ENCODE peak calls at places on chromosomes 12 and 14, in four cellular contexts. K is astrocyte, M is IMR-90, F is endothelial cell of umbilical vein. V is an unnamed sample.

GRCh38 chr14:77599894-77600293 is 16.5 kb downstream of the SPTLC2 start:
- DNase-seq in M (no peak), K (peak), F (no peak), V (no peak)

GRCh38 chr12:120156315-120157259 is 37.9 kb downstream of the GCN1 start:
- DNase-seq in F (no peak), M (no peak), K (no peak), V (peak)

GRCh38 chr14:25001096-25001982 is 48.6 kb downstream of the STXBP6 start:
- DNase-seq in M (peak), F (no peak), K (peak), V (no peak)

GRCh38 chr12:60689137-60689536 is 1093.3 kb downstream of the SLC16A7 start:
- DNase-seq in F (no peak), K (no peak), M (no peak), V (no peak)

GRCh38 chr12:6820171-6820570 is 1.4 kb upstream of the GPR162 start:
- DNase-seq in F (no peak), M (no peak), K (no peak), V (peak)

GRCh38 chr14:102738373-102739189 is 38.7 kb upstream of the TRAF3 start:
- DNase-seq in F (no peak), M (no peak), K (no peak), V (peak)

GRCh38 chr12:16939871-16940306 is 333.9 kb upstream of the LMO3 start:
- DNase-seq in F (peak), K (peak), M (peak), V (peak)

GRCh38 chr12:19910681-19911080 is 457.7 kb upstream of the PDE3A start:
- DNase-seq in M (no peak), K (peak), F (peak), V (no peak)

GRCh38 chr14:100899841-100900771 is 3.4 kb downstream of the RTL1 start:
- DNase-seq in K (no peak), F (peak), M (no peak), V (peak)

GRCh38 chr14:20427231-20428009 is 8.5 kb downstream of the KLHL33 start:
- DNase-seq in M (peak), F (peak), K (peak), V (peak)
- H3K4me2 ChIP-seq in M (peak), F (peak), K (peak), V (peak)

GRCh38 chr12:90008277-90008676 is 299.6 kb upstream of the ATP2B1 start:
- DNase-seq in M (no peak), K (no peak), F (no peak), V (no peak)

GRCh38 chr12:90003688-90004087 is 295.1 kb upstream of the ATP2B1 start:
- DNase-seq in F (no peak), M (no peak), K (no peak), V (no peak)

GRCh38 chr12:90000721-90001120 is 292.1 kb upstream of the ATP2B1 start:
- DNase-seq in K (no peak), M (no peak), F (no peak), V (no peak)

GRCh38 chr12:89999699-90000505 is 291.3 kb upstream of the ATP2B1 start:
- DNase-seq in F (peak), K (peak), M (peak), V (no peak)

DNA sequence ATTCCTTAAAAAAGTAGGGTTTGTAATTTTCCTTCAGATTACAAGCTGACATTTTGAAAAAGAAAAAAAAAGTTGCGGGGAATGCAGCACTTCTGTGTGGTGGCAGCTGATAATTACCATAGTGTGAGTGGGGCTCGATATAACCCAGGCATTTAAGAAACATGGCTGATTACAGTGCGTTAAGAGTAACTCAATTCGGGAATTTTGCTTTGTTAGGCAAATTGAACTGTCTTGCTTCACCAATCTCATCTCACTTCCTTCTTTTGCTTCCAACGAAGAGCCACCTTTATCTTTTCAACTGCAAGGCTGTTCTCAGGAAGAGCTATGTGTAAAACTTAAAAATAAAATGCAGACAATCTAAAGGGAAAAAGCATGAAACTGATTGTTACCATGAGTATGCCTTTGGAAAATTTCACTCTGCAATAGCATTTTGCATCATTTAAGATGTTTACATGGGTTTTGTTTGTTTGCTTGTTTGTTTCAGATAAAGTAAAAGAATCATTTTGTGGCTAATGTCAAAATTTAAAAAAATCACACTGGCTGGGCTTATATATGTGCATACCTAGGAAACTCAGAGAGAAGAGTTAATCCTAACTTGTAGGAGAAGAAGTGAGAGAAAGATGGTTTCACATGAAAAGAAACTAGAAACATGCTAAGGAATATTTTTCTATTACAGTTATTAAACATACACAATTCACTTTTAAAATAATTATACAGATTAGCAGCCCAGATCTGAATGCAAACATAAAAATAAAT is 295.9 kb upstream of the ATP2B1 start:
- DNase-seq in M (no peak), K (no peak), F (no peak), V (no peak)
- H2AFZ ChIP-seq in M (no peak), K (no peak), F (no peak), V (no peak)

GRCh38 chr14:89853976-89854693 is 100.4 kb downstream of the EFCAB11 start:
- DNase-seq in F (no peak), M (no peak), K (peak), V (no peak)

GRCh38 chr14:89855961-89856360 is 98.6 kb downstream of the EFCAB11 start:
- DNase-seq in M (peak), F (peak), K (peak), V (peak)

GRCh38 chr14:89858084-89858483 is 96.4 kb downstream of the EFCAB11 start:
- DNase-seq in F (no peak), K (peak), M (no peak), V (no peak)

GRCh38 chr14:89861630-89862029 is 92.9 kb downstream of the EFCAB11 start:
- DNase-seq in K (no peak), F (no peak), M (no peak), V (no peak)

GRCh38 chr14:89856871-89857345 is 97.6 kb downstream of the EFCAB11 start:
- DNase-seq in M (peak), F (no peak), K (peak), V (peak)
- H3K4me2 ChIP-seq in M (no peak), F (no peak), K (no peak), V (no peak)

DNA sequence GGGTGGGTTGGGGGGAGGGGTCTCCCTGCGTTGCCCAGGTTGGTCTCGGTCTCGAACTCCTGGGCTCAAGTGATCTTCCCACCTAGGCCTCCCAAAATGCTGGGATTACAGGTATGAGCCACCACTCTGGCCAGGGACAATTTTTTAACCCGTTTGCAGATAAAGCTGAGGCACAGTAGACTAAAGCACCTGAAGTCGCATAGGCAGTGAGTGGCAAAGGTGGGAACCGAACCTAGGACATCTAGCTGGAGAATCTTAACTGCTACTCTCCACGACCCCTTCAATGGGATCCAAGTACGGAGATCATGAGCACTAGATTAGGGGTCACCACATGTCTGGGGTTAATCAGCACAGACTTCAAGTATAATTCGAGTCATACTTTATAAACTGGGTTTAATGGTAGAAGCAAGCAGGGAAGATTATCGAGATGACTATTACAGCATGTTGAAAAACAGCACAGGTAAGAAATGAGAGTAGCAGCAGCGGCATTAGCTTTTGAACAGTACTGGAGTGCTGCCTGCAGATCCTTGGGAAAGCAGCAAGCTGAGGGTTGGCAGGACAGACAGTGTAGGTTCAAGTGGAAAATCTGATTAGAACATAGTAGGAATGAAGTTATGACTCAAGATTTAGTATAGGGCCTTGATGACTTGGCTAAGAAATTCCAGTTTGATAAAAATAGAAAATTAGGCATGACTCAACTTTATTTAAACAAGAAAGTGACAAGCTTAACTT is 23.9 kb downstream of the NID2 start:
- DNase-seq in K (peak), M (peak), F (peak), V (peak)
- H2AFZ ChIP-seq in K (no peak), M (no peak), F (no peak), V (no peak)

GRCh38 chr14:21527320-21527679 is 1.2 kb upstream of the SALL2 start:
- DNase-seq in K (no peak), F (no peak), M (no peak), V (no peak)
- H3K4me2 ChIP-seq in K (no peak), F (no peak), M (no peak), V (no peak)

GRCh38 chr12:4272976-4273650 is 449 bp upstream of the CCND2 start:
- DNase-seq in F (no peak), K (no peak), M (no peak), V (no peak)
- H2AFZ ChIP-seq in F (no peak), K (no peak), M (no peak), V (no peak)

GRCh38 chr12:111993290-111994150 is 19.4 kb downstream of the TMEM116 start:
- DNase-seq in M (no peak), F (no peak), K (no peak), V (no peak)

GRCh38 chr12:111992464-111992863 is 20.5 kb downstream of the TMEM116 start:
- DNase-seq in F (no peak), M (no peak), K (no peak), V (no peak)

GRCh38 chr12:111998015-111998414 is 14.9 kb downstream of the TMEM116 start:
- DNase-seq in F (no peak), K (no peak), M (no peak), V (no peak)

GRCh38 chr12:111997300-111997699 is 15.7 kb downstream of the TMEM116 start:
- DNase-seq in M (no peak), K (no peak), F (no peak), V (no peak)

GRCh38 chr12:111995782-111996480 is 17.0 kb downstream of the TMEM116 start:
- DNase-seq in M (no peak), K (no peak), F (no peak), V (no peak)
- H3K4me2 ChIP-seq in M (no peak), K (no peak), F (no peak), V (no peak)

GRCh38 chr12:111407371-111408115 is 1.8 kb downstream of the SH2B3 start:
- DNase-seq in F (no peak), M (no peak), K (no peak), V (peak)

GRCh38 chr12:111406474-111407370 is 999 bp downstream of the SH2B3 start:
- DNase-seq in M (no peak), F (no peak), K (no peak), V (peak)

GRCh38 chr12:111405856-111406473 is at the start of gene SH2B3:
- DNase-seq in F (no peak), K (no peak), M (peak), V (peak)

GRCh38 chr12:111405149-111405855 is 421 bp upstream of the SH2B3 start:
- DNase-seq in M (peak), F (peak), K (peak), V (peak)

DNA sequence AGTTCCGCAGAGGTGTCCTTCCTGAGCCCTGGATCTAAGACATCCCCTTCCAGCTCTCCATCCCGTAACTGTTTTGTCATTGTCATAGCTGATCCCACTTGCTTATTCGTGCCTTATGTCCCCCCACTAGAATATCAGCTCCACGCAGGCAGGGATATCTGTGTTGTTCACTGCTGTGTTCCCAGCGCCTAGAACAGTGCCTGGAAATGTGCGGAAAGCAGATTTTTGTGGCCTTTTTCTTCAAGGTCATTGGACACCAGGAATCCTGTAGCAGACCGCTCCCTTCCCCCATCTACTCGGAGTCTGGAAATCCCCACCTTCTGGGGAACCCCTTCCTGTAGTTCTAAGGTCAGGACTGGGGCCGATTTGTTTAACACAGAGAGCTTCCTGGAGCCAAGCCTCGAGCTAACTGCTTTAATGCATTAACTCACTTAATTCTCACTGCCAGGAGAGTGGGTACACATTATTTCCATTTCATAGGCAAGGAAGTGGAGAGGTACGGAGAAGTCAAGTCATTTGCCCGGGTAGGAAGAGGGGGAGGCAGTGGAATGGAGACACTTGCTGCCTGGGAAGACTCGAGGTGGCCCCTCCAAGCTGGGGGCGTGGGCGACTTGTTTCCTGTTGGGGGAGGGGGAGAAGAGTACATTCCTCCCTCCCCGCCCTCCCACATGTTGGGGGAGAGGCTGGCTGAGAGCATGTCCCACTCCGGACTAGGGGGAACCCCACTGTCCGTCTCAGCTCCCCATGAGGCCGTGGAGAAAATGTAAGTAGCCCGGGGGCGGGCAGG is 1.2 kb upstream of the SH2B3 start:
- DNase-seq in M (no peak), F (peak), K (no peak), V (peak)
- H2AFZ ChIP-seq in M (peak), F (no peak), K (no peak), V (peak)

DNA sequence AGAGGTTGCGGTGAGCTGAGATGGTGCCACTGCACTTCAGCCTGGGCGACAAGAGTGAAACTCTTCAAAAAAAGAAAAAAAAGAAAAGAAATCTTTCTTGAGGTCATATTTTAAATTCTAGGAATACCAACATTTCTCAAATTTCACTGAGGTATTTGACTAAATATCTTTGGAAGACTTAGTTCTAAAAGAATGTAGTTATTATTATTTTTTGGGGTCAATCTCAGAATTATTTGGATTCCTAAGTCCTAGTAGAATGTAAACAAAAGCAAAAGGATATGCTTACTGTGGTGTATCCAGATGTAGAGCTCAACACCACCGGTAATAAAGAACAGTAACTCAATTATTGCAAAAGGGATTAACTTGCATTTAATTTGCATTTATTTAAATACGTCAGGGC is 25.0 kb downstream of the PRICKLE1 start:
- DNase-seq in F (no peak), M (peak), K (peak), V (no peak)
- H3K4me2 ChIP-seq in F (no peak), M (peak), K (peak), V (peak)

DNA sequence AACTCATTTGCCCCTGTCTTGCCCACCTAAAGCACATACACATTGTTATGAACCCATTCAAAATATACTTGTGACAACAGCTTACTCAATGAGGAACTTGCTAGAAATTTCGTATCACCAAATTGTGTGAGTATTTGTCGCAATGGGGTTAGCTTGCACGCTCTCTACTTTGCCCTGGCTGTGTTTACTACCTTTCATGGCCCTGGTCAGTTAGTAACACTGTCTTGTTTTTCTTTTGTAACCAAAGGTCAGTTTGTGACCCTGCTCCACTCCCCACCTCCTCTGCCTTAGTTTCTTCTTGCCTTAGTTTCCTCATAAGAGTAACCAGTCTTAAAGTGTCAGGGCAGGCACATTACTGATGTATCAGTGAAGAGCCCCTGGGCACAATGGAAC is 205.8 kb upstream of the EEA1 start:
- DNase-seq in F (no peak), K (no peak), M (no peak), V (no peak)
- H2AFZ ChIP-seq in F (peak), K (no peak), M (no peak), V (peak)

V was measured in osteoblast.